ENCODE peak calls at places on chromosome 13, in seven cellular contexts. N is H7; K is ovary; H is CD8-positive, alpha-beta memory T cell; A is left lung; M is stomach; G is tibial artery. Z is an unnamed sample.

GRCh38 chr13:43132228-43132627 is 108.8 kb downstream of the DNAJC15 start:
- DNase-seq in N (peak), K (no peak), H (no peak), A (no peak), M (peak), G (no peak), Z (no peak)

GRCh38 chr13:23380534-23380933 is 53.0 kb downstream of the SACS start:
- DNase-seq in N (no peak), K (no peak), H (no peak), A (no peak), M (no peak), G (no peak), Z (no peak)

GRCh38 chr13:94119360-94119936 is 360.0 kb downstream of the DCT start:
- DNase-seq in N (no peak), K (no peak), H (no peak), A (peak), M (peak), G (no peak), Z (no peak)

GRCh38 chr13:97122381-97122996 is 99.6 kb upstream of the MBNL2 start:
- DNase-seq in N (no peak), K (no peak), H (no peak), A (no peak), M (no peak), G (no peak), Z (no peak)

GRCh38 chr13:113565526-113566226 is 18.9 kb upstream of the TFDP1 start:
- DNase-seq in N (peak), K (no peak), H (no peak), A (no peak), M (peak), G (no peak), Z (no peak)

GRCh38 chr13:71464673-71465072 is 402.3 kb downstream of the DACH1 start:
- DNase-seq in N (no peak), K (no peak), H (no peak), A (no peak), M (no peak), G (no peak), Z (no peak)

GRCh38 chr13:49502954-49503353 is 7.2 kb downstream of the PHF11 start:
- DNase-seq in N (no peak), K (no peak), H (no peak), A (no peak), M (no peak), G (peak), Z (no peak)

GRCh38 chr13:97506511-97506910 is 72.5 kb downstream of the RAP2A start:
- DNase-seq in N (no peak), K (no peak), H (no peak), A (no peak), M (no peak), G (no peak), Z (no peak)

GRCh38 chr13:41696163-41697003 is 239.0 kb downstream of the RGCC start:
- DNase-seq in N (peak), K (no peak), H (no peak), A (no peak), M (no peak), G (no peak), Z (no peak)

GRCh38 chr13:30466358-30466714 is 600 bp upstream of the HMGB1 start:
- DNase-seq in N (peak), K (no peak), H (no peak), A (no peak), M (no peak), G (no peak), Z (no peak)

GRCh38 chr13:19156013-19156825 is 25.4 kb downstream of the TUBA3C start:
- DNase-seq in N (peak), K (no peak), H (no peak), A (no peak), M (no peak), G (no peak), Z (no peak)

GRCh38 chr13:29991343-29991742 is 140.9 kb upstream of the UBL3 start:
- DNase-seq in N (no peak), K (no peak), H (no peak), A (no peak), M (no peak), G (no peak), Z (no peak)

GRCh38 chr13:51912091-51912490 is 50.3 kb downstream of the CCDC70 start:
- DNase-seq in N (no peak), K (no peak), H (no peak), A (no peak), M (peak), G (no peak), Z (no peak)

GRCh38 chr13:49759503-49759902 is 33.0 kb downstream of the KPNA3 start:
- DNase-seq in N (no peak), K (no peak), H (no peak), A (no peak), M (no peak), G (no peak), Z (no peak)

GRCh38 chr13:40476175-40476958 is 190.1 kb downstream of the FOXO1 start:
- DNase-seq in N (no peak), K (no peak), H (no peak), A (no peak), M (no peak), G (no peak), Z (no peak)

GRCh38 chr13:99228737-99229691 is 28.4 kb downstream of the UBAC2 start:
- DNase-seq in N (no peak), K (no peak), H (no peak), A (no peak), M (no peak), G (no peak), Z (no peak)

GRCh38 chr13:35179494-35179893 is 237.4 kb downstream of the NBEA start:
- DNase-seq in N (no peak), K (no peak), H (no peak), A (no peak), M (no peak), G (no peak), Z (no peak)

GRCh38 chr13:70339738-70340137 is 231.5 kb upstream of the KLHL1 start:
- DNase-seq in N (peak), K (no peak), H (no peak), A (no peak), M (peak), G (no peak), Z (no peak)

GRCh38 chr13:107035778-107036177 is 467.8 kb upstream of the ARGLU1 start:
- DNase-seq in N (no peak), K (no peak), H (no peak), A (no peak), M (no peak), G (no peak), Z (no peak)

GRCh38 chr13:28470286-28470685 is 24.6 kb downstream of the FLT1 start:
- DNase-seq in N (no peak), K (no peak), H (no peak), A (no peak), M (no peak), G (no peak), Z (no peak)

GRCh38 chr13:31686660-31687430 is 52.5 kb upstream of the RXFP2 start:
- DNase-seq in N (no peak), K (no peak), H (no peak), A (no peak), M (no peak), G (no peak), Z (no peak)

GRCh38 chr13:59094149-59094548 is 1069.6 kb downstream of the DIAPH3 start:
- DNase-seq in N (no peak), K (no peak), H (no peak), A (no peak), M (no peak), G (no peak), Z (no peak)

GRCh38 chr13:59542303-59542702 is 621.4 kb downstream of the DIAPH3 start:
- DNase-seq in N (no peak), K (no peak), H (no peak), A (no peak), M (no peak), G (no peak), Z (no peak)

GRCh38 chr13:24033527-24034302 is 126.8 kb upstream of the SPATA13 start:
- DNase-seq in N (no peak), K (no peak), H (no peak), A (no peak), M (no peak), G (no peak), Z (no peak)

GRCh38 chr13:108662528-108662927 is 33.1 kb downstream of the MYO16 start:
- DNase-seq in N (no peak), K (no peak), H (no peak), A (no peak), M (no peak), G (no peak), Z (no peak)

GRCh38 chr13:35309711-35310110 is 166.8 kb downstream of the MAB21L1 start:
- DNase-seq in N (no peak), K (no peak), H (no peak), A (no peak), M (no peak), G (no peak), Z (no peak)

GRCh38 chr13:50990540-50991506 is 81.2 kb downstream of the RNASEH2B start:
- DNase-seq in N (peak), K (peak), H (no peak), A (peak), M (no peak), G (peak), Z (peak)

GRCh38 chr13:50099473-50099872 is 84.2 kb downstream of the KCNRG start:
- DNase-seq in N (no peak), K (no peak), H (no peak), A (no peak), M (no peak), G (no peak), Z (no peak)

GRCh38 chr13:93307166-93307565 is 80.6 kb downstream of the GPC6 start:
- DNase-seq in N (no peak), K (no peak), H (no peak), A (no peak), M (no peak), G (no peak), Z (no peak)

GRCh38 chr13:39941236-39941635 is 285.8 kb downstream of the COG6 start:
- DNase-seq in N (peak), K (no peak), H (no peak), A (no peak), M (no peak), G (no peak), Z (no peak)

GRCh38 chr13:110815471-110816204 is 99.2 kb downstream of the ANKRD10 start:
- DNase-seq in N (no peak), K (no peak), H (no peak), A (no peak), M (no peak), G (no peak), Z (no peak)
- H3K4me3 ChIP-seq in N (no peak), K (no peak), H (no peak), A (no peak), M (no peak), G (no peak), Z (no peak)

GRCh38 chr13:44305216-44305615 is 68.4 kb upstream of the SERP2 start:
- DNase-seq in N (no peak), K (no peak), H (no peak), A (no peak), M (no peak), G (no peak), Z (no peak)
- H3K4me3 ChIP-seq in N (no peak), K (no peak), H (no peak), A (no peak), M (no peak), G (no peak), Z (no peak)

GRCh38 chr13:76619631-76620030 is 266.6 kb downstream of the KCTD12 start:
- DNase-seq in N (no peak), K (no peak), H (no peak), A (no peak), M (no peak), G (no peak), Z (no peak)

GRCh38 chr13:76622336-76623045 is 263.7 kb downstream of the KCTD12 start:
- DNase-seq in N (no peak), K (peak), H (no peak), A (no peak), M (no peak), G (no peak), Z (peak)

GRCh38 chr13:76620036-76620435 is 266.2 kb downstream of the KCTD12 start:
- DNase-seq in N (no peak), K (no peak), H (no peak), A (no peak), M (no peak), G (no peak), Z (no peak)

DNA sequence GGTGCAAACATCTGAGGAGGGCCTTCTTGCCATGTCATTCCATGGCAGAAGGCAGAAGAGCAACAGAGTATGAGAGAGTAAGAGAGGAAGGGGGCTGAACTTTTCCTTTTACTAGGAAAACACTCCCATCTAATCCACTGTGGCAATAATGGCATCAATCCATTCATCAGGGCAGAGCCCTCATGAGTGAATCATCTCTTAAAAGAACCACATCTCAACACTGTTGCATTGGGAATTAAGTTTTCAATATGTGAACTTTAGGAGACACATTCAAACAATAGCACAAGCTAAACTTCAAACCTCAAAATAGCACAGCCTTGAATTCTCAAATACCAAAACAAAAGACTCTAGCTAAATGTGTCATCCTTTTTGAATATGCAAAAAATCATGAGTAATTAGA is 264.5 kb downstream of the KCTD12 start:
- DNase-seq in N (no peak), K (no peak), H (no peak), A (no peak), M (no peak), G (no peak), Z (no peak)
- H3K4me3 ChIP-seq in N (no peak), K (no peak), H (no peak), A (no peak), M (no peak), G (no peak), Z (no peak)

GRCh38 chr13:33286143-33286542 is 588 bp upstream of the STARD13 start:
- DNase-seq in N (no peak), K (no peak), H (no peak), A (no peak), M (no peak), G (no peak), Z (no peak)
- H3K4me3 ChIP-seq in N (peak), K (peak), H (no peak), A (peak), M (peak), G (peak), Z (peak)